ENCODE peak calls at places on chromosomes 2 and 18, in four cellular contexts. X, I, A and W are unnamed samples.

GRCh38 chr2:11214770-11215169 is 59.5 kb downstream of the SLC66A3 start:
- DNase-seq in X (no peak), A (no peak), I (no peak), W (no peak)

GRCh38 chr2:19357383-19358241 is 811 bp downstream of the OSR1 start:
- DNase-seq in X (no peak), A (no peak), I (peak), W (no peak)

GRCh38 chr18:35267809-35268208 is 22.2 kb downstream of the ZSCAN30 start:
- DNase-seq in X (no peak), A (no peak), I (no peak), W (peak)

GRCh38 chr2:147547425-147547824 is 297.4 kb upstream of the ACVR2A start:
- DNase-seq in X (no peak), A (no peak), I (no peak), W (no peak)

GRCh38 chr2:11004206-11004605 is 92.5 kb downstream of the KCNF1 start:
- DNase-seq in X (no peak), I (no peak), A (no peak), W (no peak)

GRCh38 chr2:76154981-76155380 is 444.3 kb upstream of the GCFC2 start:
- DNase-seq in X (no peak), I (no peak), A (no peak), W (no peak)

GRCh38 chr18:43793910-43794309 is 516.6 kb upstream of the SYT4 start:
- DNase-seq in A (no peak), X (no peak), I (no peak), W (no peak)

GRCh38 chr2:216308532-216308931 is 63.8 kb downstream of the MARCHF4 start:
- DNase-seq in I (no peak), X (no peak), A (no peak), W (no peak)

GRCh38 chr2:219515874-219516629 is 1.8 kb downstream of the ASIC4 start:
- DNase-seq in A (no peak), I (no peak), X (no peak), W (no peak)

GRCh38 chr2:86790828-86791561 is at the start of gene CD8A:
- DNase-seq in X (no peak), I (no peak), A (no peak), W (peak)

GRCh38 chr18:48803518-48803917 is 147.2 kb downstream of the SMAD7 start:
- DNase-seq in X (no peak), A (no peak), I (peak), W (no peak)

GRCh38 chr2:95328386-95329125 is 31.4 kb downstream of the KCNIP3 start:
- DNase-seq in X (no peak), I (no peak), A (no peak), W (no peak)

GRCh38 chr2:178297091-178297411 is 102.7 kb downstream of the OSBPL6 start:
- DNase-seq in X (no peak), A (no peak), I (no peak), W (no peak)

GRCh38 chr18:21056545-21056944 is 55.1 kb downstream of the ROCK1 start:
- DNase-seq in I (no peak), X (no peak), A (no peak), W (no peak)

GRCh38 chr18:66510357-66511027 is 93.4 kb downstream of the CDH19 start:
- DNase-seq in I (no peak), A (no peak), X (no peak), W (no peak)

GRCh38 chr2:73895473-73895872 is 2.7 kb downstream of the ACTG2 start:
- DNase-seq in X (no peak), I (no peak), A (no peak), W (no peak)
- H3K27ac ChIP-seq in X (no peak), I (peak), A (no peak), W (no peak)

GRCh38 chr2:231928481-231928880 is 2.3 kb upstream of the NPPC start:
- DNase-seq in A (no peak), X (no peak), I (no peak), W (peak)
- TF ChIP-seq POLR2A in A (no peak), X (no peak), I (no peak), W (no peak)

DNA sequence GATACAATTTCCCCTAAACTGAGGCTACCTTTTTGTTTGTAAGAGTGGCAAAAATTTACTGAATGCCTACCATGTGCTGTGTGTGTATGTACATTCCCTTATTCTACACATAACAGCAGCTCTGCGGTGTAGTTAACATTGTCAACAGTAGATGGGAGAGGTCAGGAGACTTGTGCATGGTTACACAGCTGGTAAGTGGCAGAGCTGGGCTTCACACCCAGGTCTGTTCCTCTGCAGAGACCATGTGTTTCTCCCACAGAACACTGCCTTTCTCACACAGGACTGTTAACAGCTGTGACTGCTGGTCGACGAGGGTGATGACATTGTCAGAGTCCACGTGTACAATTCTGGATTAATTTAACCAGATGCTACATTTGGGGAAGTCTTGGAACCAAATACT is 49.1 kb downstream of the EML6 start:
- DNase-seq in X (no peak), A (no peak), I (no peak), W (no peak)
- H3K4me3 ChIP-seq in X (no peak), A (no peak), I (no peak), W (no peak)

DNA sequence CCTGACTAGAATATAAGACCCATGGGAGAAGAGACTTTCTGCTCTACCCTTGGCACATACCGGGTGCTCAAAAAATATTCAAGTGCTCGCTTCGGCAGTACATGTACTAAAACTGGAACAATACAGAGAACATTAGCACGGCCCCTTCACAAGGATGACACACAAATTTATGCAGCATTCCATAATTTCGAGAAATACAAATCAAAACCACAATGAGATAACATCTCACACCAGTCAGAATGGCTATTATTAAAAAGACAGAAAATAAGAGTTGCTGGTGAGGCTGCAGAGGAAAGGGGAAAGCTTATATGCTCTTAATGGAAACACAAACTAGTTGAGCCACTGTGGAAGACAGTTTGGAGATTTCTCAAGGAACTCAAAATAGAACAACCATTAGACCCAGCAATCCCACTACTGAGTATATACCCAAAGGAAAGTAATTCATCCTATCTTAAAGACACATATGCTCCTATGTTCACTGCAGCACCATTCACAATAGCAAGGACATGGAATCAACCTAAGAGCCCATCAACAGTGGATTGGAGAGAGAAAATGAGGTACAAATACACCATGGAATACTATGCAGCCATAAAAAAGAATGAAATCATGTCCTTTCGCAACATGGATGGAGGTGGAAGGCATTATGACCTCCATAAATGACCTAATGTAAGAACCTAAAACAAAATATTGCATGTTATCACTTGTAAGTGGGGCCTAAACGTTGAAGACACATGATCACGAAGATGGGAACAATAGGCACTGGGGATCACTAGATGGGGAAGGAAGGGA is 71.6 kb upstream of the CYP1B1 start:
- DNase-seq in I (no peak), A (no peak), X (no peak), W (no peak)
- H3K27ac ChIP-seq in I (peak), A (peak), X (peak), W (peak)

DNA sequence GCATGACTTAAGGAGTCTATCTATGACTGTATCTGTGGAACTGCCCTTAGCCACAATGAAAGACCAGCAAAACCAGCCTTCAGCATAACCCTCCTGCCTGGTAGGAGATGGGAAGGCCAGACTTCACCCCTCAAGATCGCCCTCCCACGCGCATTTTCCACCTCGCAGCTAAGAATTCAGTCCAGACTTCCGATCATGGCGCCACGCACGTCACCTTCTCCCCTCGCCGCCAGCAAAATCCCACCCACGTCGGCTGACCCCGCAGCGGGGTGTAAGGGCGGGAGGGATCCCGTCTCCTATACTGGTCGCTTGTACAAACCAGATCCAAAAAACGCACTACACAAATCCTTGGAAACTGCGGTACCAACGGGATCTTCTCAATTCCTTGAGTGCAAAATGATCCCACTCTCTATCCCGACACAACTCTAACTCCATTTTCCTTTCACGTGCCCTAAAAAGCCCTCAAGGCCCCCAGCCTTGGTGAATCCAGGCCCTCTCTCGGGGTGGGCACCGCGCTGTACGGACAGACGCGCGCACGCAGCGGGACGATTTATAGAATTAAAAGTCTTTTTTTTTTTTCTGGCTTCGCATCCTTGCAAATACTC is 1.0 kb upstream of the BMPR2 start:
- DNase-seq in X (peak), I (peak), A (no peak), W (peak)
- TF ChIP-seq POLR2A in X (no peak), I (no peak), A (peak), W (no peak)

DNA sequence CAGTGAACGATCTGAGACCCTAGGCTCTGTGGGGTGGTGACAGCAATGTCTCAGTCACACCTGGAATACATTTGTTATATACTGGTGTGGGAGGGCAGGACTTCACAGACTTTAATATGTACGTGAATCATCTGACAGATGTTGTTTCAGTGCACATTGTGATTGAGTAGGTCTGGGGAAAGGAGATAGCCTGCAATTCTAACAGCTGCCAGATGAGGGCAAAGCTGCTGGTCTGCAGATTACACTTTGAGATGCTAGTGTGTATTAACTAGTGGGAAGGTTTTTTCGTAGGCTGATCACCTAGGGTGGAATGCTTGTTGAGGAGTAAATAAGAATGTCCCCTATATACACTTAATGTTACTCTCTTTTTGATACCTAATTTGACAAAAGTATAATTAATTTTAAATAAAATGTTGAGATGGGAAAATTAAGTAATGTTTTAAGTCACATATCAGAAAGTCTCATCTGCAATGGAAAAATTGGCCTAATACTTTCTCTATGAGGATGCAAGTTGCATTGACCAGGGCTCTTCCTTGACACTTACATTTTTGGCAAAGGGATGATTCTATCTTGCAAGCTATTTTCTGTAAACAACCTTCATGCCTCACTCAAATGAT is 496.9 kb upstream of the HNMT start:
- DNase-seq in A (peak), X (peak), I (no peak), W (no peak)
- H3K4me3 ChIP-seq in A (no peak), X (no peak), I (no peak), W (no peak)

GRCh38 chr2:196415384-196415783 is 224.1 kb upstream of the CCDC150 start:
- DNase-seq in A (no peak), X (no peak), I (no peak), W (no peak)
- H3K27ac ChIP-seq in A (no peak), X (no peak), I (no peak), W (no peak)